ENCODE peak calls at places on chromosome 4, in nine cellular contexts. E is heart left ventricle; N is NCI-H345; H is activated T-helper 1 cell treated with anti-CD3 and anti-CD28 coated beads, Interleukin-12 subunit alpha, Interleukin-12 subunit beta, Interleukin-2, Interleukin-4 antibody, amounts not matched to agents 30 ng/mL and 10 ng/mL and 1 ng/mL, durations not matched to agents 14 hours and 24 hours and 36 hours; V is effector memory CD4-positive, alpha-beta T cell; O is NCI-H2081; W is stomach; I is T follicular helper cell; U is NCI-H1105. X is an unnamed sample.

GRCh38 chr4:26325191-26325590 is 4.4 kb downstream of the RBPJ start:
- DNase-seq in E (no peak), N (no peak), H (peak), V (no peak), O (peak), W (no peak), I (no peak), U (no peak), X (no peak)

GRCh38 chr4:113394730-113395530 is 345.5 kb downstream of the ANK2 start:
- DNase-seq in E (peak), N (peak), H (peak), V (peak), O (peak), W (peak), I (peak), U (peak), X (peak)

GRCh38 chr4:144646523-144647094 is 653 bp downstream of the HHIP start:
- DNase-seq in E (no peak), N (peak), H (no peak), V (no peak), O (no peak), W (no peak), I (no peak), U (no peak), X (no peak)

GRCh38 chr4:80540785-80541469 is 205.4 kb downstream of the CFAP299 start:
- DNase-seq in E (no peak), N (no peak), H (no peak), V (no peak), O (no peak), W (no peak), I (no peak), U (no peak), X (no peak)

GRCh38 chr4:1717129-1718094 is 3.7 kb downstream of the TMEM129 start:
- DNase-seq in E (no peak), N (peak), H (no peak), V (no peak), O (peak), W (no peak), I (no peak), U (no peak), X (no peak)

GRCh38 chr4:65624651-65625050 is 45.6 kb downstream of the EPHA5 start:
- DNase-seq in E (no peak), N (no peak), H (no peak), V (no peak), O (no peak), W (no peak), I (no peak), U (no peak), X (no peak)

GRCh38 chr4:133618963-133619362 is 469.9 kb downstream of the PCDH10 start:
- DNase-seq in E (no peak), N (no peak), H (no peak), V (no peak), O (no peak), W (no peak), I (no peak), U (no peak), X (no peak)

GRCh38 chr4:146122398-146122797 is 53.1 kb upstream of the LSM6 start:
- DNase-seq in E (no peak), N (no peak), H (no peak), V (no peak), O (no peak), W (no peak), I (no peak), U (no peak), X (no peak)

GRCh38 chr4:164221631-164222030 is 532.3 kb upstream of the SMIM31 start:
- DNase-seq in E (no peak), N (no peak), H (no peak), V (no peak), O (no peak), W (no peak), I (no peak), U (no peak), X (no peak)

GRCh38 chr4:16072168-16072567 is 11.7 kb downstream of the PROM1 start:
- DNase-seq in E (no peak), N (no peak), H (no peak), V (no peak), O (no peak), W (no peak), I (no peak), U (no peak), X (no peak)

GRCh38 chr4:184845367-184846011 is 19.7 kb upstream of the ACSL1 start:
- DNase-seq in E (no peak), N (no peak), H (no peak), V (no peak), O (no peak), W (no peak), I (no peak), U (no peak), X (no peak)

GRCh38 chr4:78056265-78057129 is 626 bp upstream of the FRAS1 start:
- DNase-seq in E (peak), N (peak), H (no peak), V (no peak), O (peak), W (peak), I (no peak), U (peak), X (peak)

GRCh38 chr4:155972098-155972497 is 18.4 kb upstream of the CTSO start:
- DNase-seq in E (no peak), N (no peak), H (no peak), V (no peak), O (no peak), W (no peak), I (no peak), U (no peak), X (no peak)

GRCh38 chr4:46270986-46271596 is 118.8 kb downstream of the GABRA2 start:
- DNase-seq in E (no peak), N (no peak), H (no peak), V (no peak), O (peak), W (no peak), I (no peak), U (peak), X (no peak)

GRCh38 chr4:171353535-171353934 is 459.7 kb upstream of the GALNTL6 start:
- DNase-seq in E (no peak), N (no peak), H (no peak), V (no peak), O (no peak), W (no peak), I (no peak), U (no peak), X (no peak)

GRCh38 chr4:123449780-123450179 is 53.2 kb downstream of the SPRY1 start:
- DNase-seq in E (no peak), N (no peak), H (no peak), V (no peak), O (no peak), W (no peak), I (no peak), U (no peak), X (no peak)

GRCh38 chr4:119087121-119087520 is 48.5 kb upstream of the MYOZ2 start:
- DNase-seq in E (no peak), N (no peak), H (no peak), V (no peak), O (no peak), W (no peak), I (no peak), U (no peak), X (no peak)

GRCh38 chr4:166252487-166253402 is 379.7 kb downstream of the TLL1 start:
- DNase-seq in E (no peak), N (peak), H (no peak), V (no peak), O (no peak), W (no peak), I (no peak), U (no peak), X (no peak)

GRCh38 chr4:52711271-52711670 is 40.0 kb downstream of the ERVMER34-1 start:
- DNase-seq in E (no peak), N (no peak), H (no peak), V (no peak), O (no peak), W (peak), I (no peak), U (no peak), X (no peak)

GRCh38 chr4:186039697-186040096 is 29.3 kb upstream of the TLR3 start:
- DNase-seq in E (no peak), N (no peak), H (no peak), V (no peak), O (no peak), W (no peak), I (no peak), U (no peak), X (no peak)

GRCh38 chr4:2860391-2861348 is 17.0 kb downstream of the ADD1 start:
- DNase-seq in E (peak), N (no peak), H (no peak), V (no peak), O (no peak), W (no peak), I (no peak), U (no peak), X (no peak)

GRCh38 chr4:184689681-184690080 is 40.1 kb downstream of the PRIMPOL start:
- DNase-seq in E (no peak), N (no peak), H (no peak), V (no peak), O (no peak), W (no peak), I (no peak), U (no peak), X (no peak)

GRCh38 chr4:168574581-168575295 is 77.9 kb downstream of the PALLD start:
- DNase-seq in E (no peak), N (no peak), H (no peak), V (no peak), O (no peak), W (no peak), I (no peak), U (peak), X (no peak)

GRCh38 chr4:69858683-69859082 is 1.3 kb downstream of the SULT1E1 start:
- DNase-seq in E (no peak), N (peak), H (no peak), V (no peak), O (no peak), W (no peak), I (no peak), U (peak), X (no peak)

GRCh38 chr4:38774181-38774580 is 8.6 kb downstream of the TLR10 start:
- DNase-seq in E (no peak), N (no peak), H (no peak), V (no peak), O (no peak), W (no peak), I (no peak), U (no peak), X (no peak)

GRCh38 chr4:98851806-98852205 is 77.1 kb downstream of the EIF4E start:
- DNase-seq in E (no peak), N (no peak), H (no peak), V (no peak), O (no peak), W (no peak), I (no peak), U (no peak), X (no peak)

GRCh38 chr4:161252520-161253141 is 911.2 kb downstream of the FSTL5 start:
- DNase-seq in E (no peak), N (no peak), H (no peak), V (no peak), O (no peak), W (no peak), I (no peak), U (no peak), X (no peak)

GRCh38 chr4:140255467-140255866 is 101.5 kb upstream of the MAML3 start:
- DNase-seq in E (no peak), N (no peak), H (no peak), V (no peak), O (no peak), W (no peak), I (no peak), U (no peak), X (no peak)

GRCh38 chr4:186829740-186830449 is 106.2 kb upstream of the FAT1 start:
- DNase-seq in E (no peak), N (no peak), H (no peak), V (no peak), O (no peak), W (no peak), I (no peak), U (no peak), X (no peak)